ENCODE peak calls at places on chromosomes 1 and 21, in eight cellular contexts. P is mesendoderm; V is H7; O is breast epithelium; C is CD8-positive, alpha-beta T cell; R is brain microvascular endothelial cell; U is fibroblast of lung; K is Karpas-422. I is an unnamed sample.
A peak's percentile ranks its signal among the peaks of the same experiment; 100 is the strongest.

GRCh38 chr1:206839857-206840256 is 25.6 kb upstream of the IL20 start:
- DNase-seq in C (no peak), P (peak; percentile 56), R (peak; percentile 29), V (no peak), O (no peak), U (peak; percentile 55), K (no peak), I (peak; percentile 79)

GRCh38 chr1:188164459-188164858 is 1335.7 kb downstream of the PLA2G4A start:
- DNase-seq in R (no peak), V (no peak), C (no peak), K (no peak), O (no peak), U (no peak), P (no peak), I (no peak)

GRCh38 chr1:89198081-89198480 is 661 bp downstream of the GBP4 start:
- DNase-seq in R (no peak), K (no peak), C (no peak), V (no peak), U (no peak), O (no peak), P (peak; percentile 77), I (no peak)

GRCh38 chr1:172322219-172323061 is 98.0 kb upstream of the C1orf105 start:
- DNase-seq in V (no peak), O (no peak), C (no peak), U (peak; percentile 88), K (no peak), R (peak; percentile 95), P (peak; percentile 34), I (peak; percentile 86)

GRCh38 chr1:15412488-15412800 is 2.8 kb downstream of the EFHD2 start:
- DNase-seq in R (no peak), C (no peak), O (no peak), K (no peak), V (no peak), U (no peak), P (no peak), I (no peak)

GRCh38 chr1:65541161-65541560 is 120.7 kb downstream of the LEPR start:
- DNase-seq in C (no peak), R (no peak), V (no peak), U (no peak), P (no peak), K (no peak), O (no peak), I (no peak)

GRCh38 chr21:41580758-41581554 is 73.0 kb upstream of the TMPRSS2 start:
- DNase-seq in O (no peak), C (no peak), U (no peak), R (no peak), P (no peak), K (no peak), V (peak; percentile 44), I (no peak)

GRCh38 chr1:209072481-209072880 is 511.0 kb upstream of the CAMK1G start:
- DNase-seq in O (no peak), K (no peak), U (no peak), R (no peak), C (no peak), V (no peak), P (no peak), I (no peak)

GRCh38 chr1:185741551-185741950 is 7.4 kb downstream of the HMCN1 start:
- DNase-seq in V (no peak), R (no peak), U (peak; percentile 22), K (no peak), C (no peak), O (no peak), P (no peak), I (no peak)

GRCh38 chr1:237478082-237478481 is 412.6 kb downstream of the ZP4 start:
- DNase-seq in P (no peak), O (no peak), V (no peak), U (no peak), C (no peak), R (no peak), K (no peak), I (no peak)

GRCh38 chr1:40003156-40004093 is 37.1 kb upstream of the CAP1 start:
- DNase-seq in O (no peak), K (peak; percentile 87), V (no peak), P (no peak), R (no peak), C (no peak), U (no peak), I (no peak)

GRCh38 chr1:22884806-22885559 is 87.7 kb downstream of the LACTBL1 start:
- DNase-seq in R (no peak), U (no peak), V (no peak), K (no peak), P (no peak), C (no peak), O (no peak), I (no peak)

GRCh38 chr1:43451157-43451591 is 2.6 kb downstream of the HYI start:
- DNase-seq in R (no peak), P (no peak), V (no peak), O (no peak), K (no peak), C (no peak), U (no peak), I (no peak)

GRCh38 chr1:16205891-16206546 is 6.4 kb downstream of the ARHGEF19 start:
- DNase-seq in O (no peak), C (no peak), R (no peak), P (no peak), K (no peak), V (no peak), U (no peak), I (no peak)

GRCh38 chr1:93777255-93777654 is 95.6 kb upstream of the BCAR3 start:
- DNase-seq in C (no peak), R (no peak), O (no peak), P (no peak), U (no peak), K (no peak), V (no peak), I (no peak)

GRCh38 chr1:19044975-19045831 is 88.7 kb upstream of the IFFO2 start:
- DNase-seq in V (peak; percentile 35), K (no peak), C (no peak), P (no peak), R (peak; percentile 91), U (no peak), O (peak; percentile 33), I (no peak)

GRCh38 chr1:214292317-214292716 is 11.4 kb downstream of the SMYD2 start:
- DNase-seq in P (no peak), R (no peak), U (peak; percentile 29), K (no peak), O (no peak), V (no peak), C (no peak), I (no peak)

GRCh38 chr1:36224537-36225297 is 474 bp downstream of the THRAP3 start:
- DNase-seq in O (peak; percentile 73), K (peak; percentile 91), R (peak; percentile 88), V (peak; percentile 88), C (no peak), U (peak; percentile 86), P (peak; percentile 95), I (peak; percentile 79)

GRCh38 chr1:223339861-223340260 is 24.1 kb downstream of the SUSD4 start:
- DNase-seq in R (no peak), P (peak; percentile 40), K (no peak), C (no peak), U (no peak), O (no peak), V (no peak), I (no peak)

GRCh38 chr1:117368116-117369108 is 1.2 kb downstream of the MAN1A2 start:
- DNase-seq in O (no peak), K (peak; percentile 91), R (no peak), U (peak; percentile 22), C (no peak), V (no peak), P (peak; percentile 43), I (peak; percentile 11)

GRCh38 chr1:56285554-56286402 is 293.6 kb downstream of the PLPP3 start:
- DNase-seq in C (no peak), K (peak; percentile 39), V (no peak), O (no peak), R (peak; percentile 3), U (no peak), P (no peak), I (no peak)

GRCh38 chr1:99580451-99580850 is 65.5 kb upstream of the PALMD start:
- DNase-seq in V (no peak), O (no peak), U (no peak), R (no peak), C (no peak), K (no peak), P (no peak), I (no peak)

GRCh38 chr1:81201779-81202178 is 599.0 kb upstream of the ADGRL2 start:
- DNase-seq in K (no peak), O (no peak), V (no peak), P (no peak), C (no peak), R (no peak), U (no peak), I (no peak)

GRCh38 chr1:50701706-50702317 is 258.3 kb downstream of the FAF1 start:
- DNase-seq in O (no peak), R (no peak), P (no peak), V (no peak), U (no peak), K (no peak), C (no peak), I (no peak)
- H3K4me3 ChIP-seq in O (no peak overlapping the region), R (no peak overlapping the region), P (no peak overlapping the region), V (no peak overlapping the region), U (no peak overlapping the region), K (no peak overlapping the region), C (no peak overlapping the region), I (no peak overlapping the region)

GRCh38 chr21:44927259-44927586 is 6.5 kb upstream of the ITGB2 start:
- DNase-seq in O (no peak), V (no peak), C (no peak), U (no peak), R (no peak), K (no peak), P (no peak), I (no peak)
- H3K27me3 ChIP-seq in O (peaks cover 3% of the 10 kb centered on the region), V (peaks cover 77% of the 10 kb centered on the region), C (no peaks in the 10 kb centered on the region), U (peaks cover 41% of the 10 kb centered on the region), R (peaks cover 47% of the 10 kb centered on the region), K (no peaks in the 10 kb centered on the region), P (peaks cover 26% of the 10 kb centered on the region), I (peaks cover 8% of the 10 kb centered on the region)

GRCh38 chr1:9990944-9991343 is 6.1 kb upstream of the RBP7 start:
- DNase-seq in K (no peak), R (no peak), O (no peak), V (no peak), C (no peak), U (no peak), P (no peak), I (peak; percentile 29)
- H3K4me3 ChIP-seq in K (no peak overlapping the region), R (no peak overlapping the region), O (no peak overlapping the region), V (no peak overlapping the region), C (no peak overlapping the region), U (no peak overlapping the region), P (no peak overlapping the region), I (no peak overlapping the region)

GRCh38 chr1:192809286-192810252 is 730 bp downstream of the RGS2 start:
- DNase-seq in U (peak; percentile 70), R (peak; percentile 55), O (no peak), K (peak; percentile 87), V (peak; percentile 6), P (peak; percentile 75), C (peak; percentile 20), I (peak; percentile 49)

GRCh38 chr1:192808588-192809285 is at the start of gene RGS2:
- DNase-seq in U (peak; percentile 95), K (peak; percentile 96), C (peak; percentile 83), P (peak; percentile 97), R (peak; percentile 85), O (peak; percentile 81), V (peak; percentile 94), I (peak; percentile 92)

GRCh38 chr1:192807221-192807967 is 1.4 kb upstream of the RGS2 start:
- DNase-seq in V (no peak), O (no peak), C (no peak), R (no peak), P (no peak), K (peak; percentile 64), U (peak; percentile 66), I (no peak)

GRCh38 chr1:192805832-192806323 is 3.0 kb upstream of the RGS2 start:
- DNase-seq in O (no peak), P (peak; percentile 78), C (no peak), K (peak; percentile 82), V (peak; percentile 42), R (peak; percentile 87), U (peak; percentile 90), I (no peak)

GRCh38 chr1:192807968-192808587 is 761 bp upstream of the RGS2 start:
- DNase-seq in O (no peak), U (peak; percentile 74), C (peak; percentile 9), P (peak; percentile 59), R (peak; percentile 36), K (peak; percentile 52), V (peak; percentile 16), I (no peak)
- H3K27me3 ChIP-seq in O (no peaks in the 10 kb centered on the region), U (no peaks in the 10 kb centered on the region), C (no peaks in the 10 kb centered on the region), P (no peaks in the 10 kb centered on the region), R (no peaks in the 10 kb centered on the region), K (no peaks in the 10 kb centered on the region), V (peaks cover 2% of the 10 kb centered on the region), I (no peaks in the 10 kb centered on the region)